ENCODE peak calls at places on chromosomes 3 and 15, in five cellular contexts. H, G, W, Q and D are unnamed samples.

GRCh38 chr3:36815375-36815774 is 51.0 kb upstream of the DCLK3 start:
- DNase-seq in H (no peak), G (no peak), W (no peak), Q (no peak), D (no peak)

GRCh38 chr3:9727041-9727595 is 4.4 kb upstream of the BRPF1 start:
- DNase-seq in H (no peak), G (peak; percentile 84), W (no peak), Q (peak; percentile 33), D (peak; percentile 59)

GRCh38 chr3:197516517-197516889 is 39.3 kb downstream of the BDH1 start:
- DNase-seq in H (peak; percentile 84), G (no peak), W (no peak), Q (no peak), D (no peak)

GRCh38 chr3:129560931-129561594 is 18.1 kb downstream of the H1-8 start:
- DNase-seq in H (peak; percentile 91), G (no peak), W (peak; percentile 97), Q (peak; percentile 74), D (no peak)

GRCh38 chr15:31314380-31314779 is 12.3 kb upstream of the KLF13 start:
- DNase-seq in H (no peak), G (no peak), W (no peak), Q (no peak), D (no peak)

GRCh38 chr3:120102674-120103073 is 8.4 kb upstream of the GSK3B start:
- DNase-seq in H (no peak), G (no peak), W (no peak), Q (no peak), D (no peak)

GRCh38 chr3:168888781-168889180 is 774.7 kb downstream of the MECOM start:
- DNase-seq in H (no peak), G (no peak), W (no peak), Q (no peak), D (no peak)

GRCh38 chr15:51403072-51403878 is 61.8 kb downstream of the GLDN start:
- DNase-seq in H (peak; percentile 48), G (no peak), W (no peak), Q (no peak), D (no peak)

GRCh38 chr15:39125904-39126303 is 455.0 kb upstream of the THBS1 start:
- DNase-seq in H (peak; percentile 54), G (peak; percentile 46), W (no peak), Q (peak; percentile 31), D (peak; percentile 21)

GRCh38 chr3:101036213-101036618 is 43.0 kb upstream of the ABI3BP start:
- DNase-seq in H (peak; percentile 98), G (no peak), W (peak; percentile 43), Q (no peak), D (no peak)

GRCh38 chr15:89767411-89767915 is 8.7 kb upstream of the MESP2 start:
- DNase-seq in H (no peak), G (no peak), W (peak; percentile 11), Q (no peak), D (no peak)

GRCh38 chr3:155202626-155203025 is 90.9 kb downstream of the STRIT1 start:
- DNase-seq in H (peak; percentile 97), G (no peak), W (no peak), Q (no peak), D (no peak)

GRCh38 chr3:189735913-189736312 is 104.7 kb downstream of the TP63 start:
- DNase-seq in H (no peak), G (no peak), W (no peak), Q (no peak), D (no peak)

GRCh38 chr15:101647251-101647650 is 4.9 kb downstream of the TM2D3 start:
- DNase-seq in H (no peak), G (no peak), W (no peak), Q (no peak), D (no peak)

GRCh38 chr15:78067328-78068241 is 9.9 kb downstream of the TBC1D2B start:
- DNase-seq in H (peak; percentile 47), G (peak; percentile 56), W (no peak), Q (no peak), D (no peak)

GRCh38 chr3:52397676-52398399 is 47.1 kb downstream of the SEMA3G start:
- DNase-seq in H (peak; percentile 6), G (no peak), W (peak; percentile 26), Q (no peak), D (no peak)

GRCh38 chr3:152403632-152404066 is 134.9 kb downstream of the MBNL1 start:
- DNase-seq in H (no peak), G (no peak), W (peak; percentile 80), Q (no peak), D (no peak)

GRCh38 chr15:91469627-91470567 is 369.8 kb downstream of the SV2B start:
- DNase-seq in H (no peak), G (peak; percentile 93), W (peak; percentile 46), Q (no peak), D (peak; percentile 90)

GRCh38 chr3:169218314-169218983 is 445.1 kb downstream of the MECOM start:
- DNase-seq in H (peak; percentile 69), G (no peak), W (peak; percentile 76), Q (peak; percentile 68), D (no peak)

GRCh38 chr3:74633021-74633420 is 18.6 kb upstream of the CNTN3 start:
- DNase-seq in H (peak; percentile 80), G (no peak), W (no peak), Q (no peak), D (no peak)

GRCh38 chr3:55330355-55330754 is 156.8 kb downstream of the WNT5A start:
- DNase-seq in H (peak; percentile 99), G (no peak), W (no peak), Q (no peak), D (no peak)

GRCh38 chr3:36918050-36918449 is 26.8 kb downstream of the TRANK1 start:
- DNase-seq in H (no peak), G (peak; percentile 26), W (no peak), Q (no peak), D (no peak)

GRCh38 chr3:172179680-172180399 is 140.5 kb downstream of the FNDC3B start:
- DNase-seq in H (no peak), G (no peak), W (no peak), Q (no peak), D (no peak)

GRCh38 chr3:132606085-132606484 is 9.0 kb downstream of the ACKR4 start:
- DNase-seq in H (peak; percentile 72), G (no peak), W (no peak), Q (no peak), D (no peak)

GRCh38 chr15:44532689-44533088 is 4.3 kb upstream of the EIF3J start:
- DNase-seq in H (no peak), G (no peak), W (no peak), Q (no peak), D (no peak)

GRCh38 chr3:187618732-187619131 is 51.5 kb downstream of the SST start:
- DNase-seq in H (no peak), G (no peak), W (no peak), Q (no peak), D (no peak)
- H3K4me3 ChIP-seq in H (no peak overlapping the region), G (no peak overlapping the region), W (no peak overlapping the region), Q (no peak overlapping the region), D (no peak overlapping the region)

GRCh38 chr3:2853627-2854026 is 256.5 kb downstream of the IL5RA start:
- DNase-seq in H (no peak), G (no peak), W (no peak), Q (no peak), D (no peak)

GRCh38 chr3:2851835-2852234 is 258.3 kb downstream of the IL5RA start:
- DNase-seq in H (no peak), G (no peak), W (peak; percentile 92), Q (peak; percentile 56), D (no peak)

GRCh38 chr3:2847062-2847841 is 262.9 kb downstream of the IL5RA start:
- DNase-seq in H (no peak), G (no peak), W (peak; percentile 49), Q (no peak), D (no peak)

GRCh38 chr3:2851356-2851755 is 258.8 kb downstream of the IL5RA start:
- DNase-seq in H (no peak), G (no peak), W (no peak), Q (no peak), D (no peak)

DNA sequence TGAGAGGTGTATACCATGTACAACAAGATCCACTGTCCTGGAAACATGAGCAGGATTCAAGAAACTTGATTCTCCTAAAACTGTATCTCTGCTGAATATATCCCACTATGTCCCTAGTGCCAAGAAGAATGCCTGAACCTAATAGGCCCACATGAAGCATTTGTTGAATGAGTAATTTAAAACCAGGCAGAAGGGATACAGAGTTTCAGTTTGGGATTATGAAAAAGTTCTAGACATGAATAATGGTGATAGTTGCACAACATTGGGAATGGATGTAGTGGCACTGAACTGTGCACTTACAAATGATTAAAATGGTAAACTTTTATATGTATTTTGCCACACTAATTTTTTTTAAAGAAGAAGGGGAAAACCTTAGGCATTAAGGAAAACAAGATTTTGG is 261.1 kb downstream of the IL5RA start:
- DNase-seq in H (no peak), G (no peak), W (no peak), Q (no peak), D (no peak)
- H3K4me3 ChIP-seq in H (no peak overlapping the region), G (no peak overlapping the region), W (no peak overlapping the region), Q (no peak overlapping the region), D (no peak overlapping the region)

GRCh38 chr15:67768592-67768991 is 56.7 kb upstream of the SKOR1 start:
- DNase-seq in H (no peak), G (no peak), W (no peak), Q (no peak), D (no peak)
- H3K4me3 ChIP-seq in H (no peak overlapping the region), G (no peak overlapping the region), W (no peak overlapping the region), Q (no peak overlapping the region), D (no peak overlapping the region)

DNA sequence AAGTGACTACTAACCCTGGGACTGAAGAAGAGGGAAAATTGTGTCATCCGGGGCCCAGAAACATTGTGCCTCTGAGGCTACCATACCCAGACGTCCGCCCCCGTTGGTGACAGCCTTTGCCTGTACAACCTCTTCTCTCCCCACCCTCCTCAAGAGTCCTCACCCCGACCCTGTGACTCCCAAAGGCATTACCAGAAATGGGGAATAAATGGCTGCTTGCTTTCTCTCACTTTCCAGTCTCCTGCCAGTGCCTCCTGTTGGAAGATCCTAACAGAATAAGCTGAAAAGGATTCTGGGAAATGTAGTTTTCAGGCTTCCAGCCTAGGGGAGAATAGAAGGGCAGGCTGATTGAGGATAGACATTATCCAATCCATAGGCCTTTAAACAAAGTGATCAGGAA is 30.8 kb upstream of the SLC25A36 start:
- DNase-seq in H (no peak), G (no peak), W (no peak), Q (peak; percentile 76), D (no peak)
- H3K4me3 ChIP-seq in H (no peak overlapping the region), G (no peak overlapping the region), W (peak overlapping the region; percentile 42), Q (peak overlapping the region; percentile 48), D (no peak overlapping the region)

GRCh38 chr3:136750209-136750921 is 1.8 kb downstream of the STAG1 start:
- DNase-seq in H (peak; percentile 15), G (peak; percentile 47), W (no peak), Q (peak; percentile 29), D (no peak)
- H3K4me3 ChIP-seq in H (peak overlapping the region; percentile 74), G (peak overlapping the region; percentile 86), W (peak overlapping the region; percentile 96), Q (peak overlapping the region; percentile 90), D (peak overlapping the region; percentile 66)